ENCODE peak calls at places on chromosomes 1 and 21, in five cellular contexts. N, W, Y, Z and Q are unnamed samples. For H3K36me3, the result is how much of the 10 kb centered on the place peaks cover.

GRCh38 chr1:150150511-150151021 is 850 bp downstream of the PLEKHO1 start:
- DNase-seq in N (no peak), W (no peak), Y (peak), Z (peak), Q (peak)

GRCh38 chr1:164740021-164740526 is 181.1 kb downstream of the PBX1 start:
- DNase-seq in N (no peak), W (no peak), Y (no peak), Z (no peak), Q (no peak)

GRCh38 chr1:36561365-36561731 is 78.6 kb upstream of the CSF3R start:
- DNase-seq in N (no peak), W (no peak), Y (no peak), Z (no peak), Q (no peak)

GRCh38 chr21:21018841-21019240 is 20.6 kb downstream of the NCAM2 start:
- DNase-seq in N (no peak), W (no peak), Y (no peak), Z (no peak), Q (no peak)

GRCh38 chr1:41221995-41222991 is 19.8 kb downstream of the SCMH1 start:
- DNase-seq in N (no peak), W (peak), Y (no peak), Z (no peak), Q (no peak)

GRCh38 chr1:221435510-221435909 is 306.4 kb downstream of the DUSP10 start:
- DNase-seq in N (no peak), W (no peak), Y (peak), Z (peak), Q (peak)

GRCh38 chr1:239951518-239952130 is 140.1 kb upstream of the FMN2 start:
- DNase-seq in N (peak), W (no peak), Y (peak), Z (peak), Q (peak)

GRCh38 chr1:87117761-87118160 is 203.3 kb downstream of the HS2ST1 start:
- DNase-seq in N (no peak), W (no peak), Y (no peak), Z (peak), Q (no peak)

GRCh38 chr1:182589931-182590330 is 875 bp upstream of the RNASEL start:
- DNase-seq in N (no peak), W (no peak), Y (no peak), Z (no peak), Q (no peak)

GRCh38 chr1:12450090-12450764 is 167.8 kb downstream of the DHRS3 start:
- DNase-seq in N (no peak), W (no peak), Y (no peak), Z (no peak), Q (no peak)

GRCh38 chr1:39729842-39730241 is 8.8 kb upstream of the PPIE start:
- DNase-seq in N (no peak), W (no peak), Y (no peak), Z (no peak), Q (no peak)

GRCh38 chr1:64823691-64824476 is 79.0 kb downstream of the RAVER2 start:
- DNase-seq in N (peak), W (no peak), Y (peak), Z (peak), Q (peak)

GRCh38 chr1:5754079-5754431 is 238.2 kb downstream of the NPHP4 start:
- DNase-seq in N (no peak), W (no peak), Y (no peak), Z (no peak), Q (no peak)
- H3K36me3 ChIP-seq in N (under half), W (under half), Y (under half), Z (under half), Q (under half)

DNA sequence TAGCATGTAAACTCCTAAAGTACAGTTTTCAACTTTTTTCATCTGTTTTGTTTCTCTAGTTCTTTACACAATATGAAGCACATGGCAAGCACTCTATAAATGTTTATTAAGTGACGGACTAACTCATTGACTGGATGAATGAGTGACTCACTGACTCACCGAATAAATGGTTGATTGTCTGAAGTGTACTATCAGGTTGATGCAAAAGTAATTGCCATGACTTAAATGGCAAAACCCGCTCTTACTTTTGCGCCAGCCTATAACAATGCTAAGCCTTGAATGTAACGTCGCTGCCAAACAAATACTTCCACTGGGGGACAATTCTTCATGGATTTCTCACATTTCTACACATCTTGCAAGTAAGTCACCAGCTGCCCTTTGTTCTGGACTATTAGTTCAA is 109.0 kb upstream of the KCTD3 start:
- DNase-seq in N (no peak), W (no peak), Y (no peak), Z (no peak), Q (no peak)
- H3K36me3 ChIP-seq in N (under half), W (under half), Y (under half), Z (under half), Q (under half)

GRCh38 chr1:155396874-155397476 is 76.3 kb downstream of the RUSC1 start:
- DNase-seq in N (peak), W (no peak), Y (peak), Z (no peak), Q (no peak)
- H3K36me3 ChIP-seq in N (under half), W (under half), Y (under half), Z (under half), Q (under half)

GRCh38 chr1:42929434-42930177 is 29.1 kb downstream of the SLC2A1 start:
- DNase-seq in N (peak), W (no peak), Y (no peak), Z (no peak), Q (no peak)

GRCh38 chr1:42930178-42931107 is 28.2 kb downstream of the SLC2A1 start:
- DNase-seq in N (peak), W (no peak), Y (no peak), Z (no peak), Q (no peak)

GRCh38 chr1:42932442-42932941 is 26.2 kb downstream of the SLC2A1 start:
- DNase-seq in N (peak), W (no peak), Y (no peak), Z (no peak), Q (no peak)

GRCh38 chr1:42931911-42932422 is 26.7 kb downstream of the SLC2A1 start:
- DNase-seq in N (peak), W (peak), Y (no peak), Z (no peak), Q (peak)

GRCh38 chr1:42931108-42931539 is 27.5 kb downstream of the SLC2A1 start:
- DNase-seq in N (peak), W (peak), Y (peak), Z (peak), Q (peak)
- H3K36me3 ChIP-seq in N (under half), W (under half), Y (under half), Z (under half), Q (under half)

DNA sequence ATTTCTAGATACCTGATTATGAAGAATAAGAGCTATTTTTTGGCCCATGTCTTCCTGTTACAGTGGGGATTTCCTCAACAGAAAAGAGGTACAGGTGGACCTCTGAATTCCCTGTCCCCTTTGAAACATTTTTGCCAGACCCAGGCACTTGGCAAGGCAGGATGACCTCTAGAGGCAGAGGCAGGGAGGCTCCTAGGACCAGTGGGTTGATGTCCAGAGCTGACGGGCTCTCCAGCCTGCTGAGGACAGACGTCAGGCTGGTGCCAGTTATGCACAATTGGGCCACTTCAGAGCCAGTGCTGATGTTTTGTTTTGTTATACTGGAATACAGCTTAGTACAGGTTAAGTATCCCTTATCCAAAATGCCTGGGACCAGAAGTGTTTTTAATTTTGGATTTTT is 18.5 kb upstream of the A3GALT2 start:
- DNase-seq in N (no peak), W (no peak), Y (peak), Z (no peak), Q (no peak)
- H3K36me3 ChIP-seq in N (under half), W (under half), Y (under half), Z (under half), Q (under half)

GRCh38 chr1:33445108-33445507 is 14.2 kb upstream of the PHC2 start:
- DNase-seq in N (no peak), W (no peak), Y (no peak), Z (no peak), Q (no peak)

GRCh38 chr1:33441088-33441745 is 10.3 kb upstream of the PHC2 start:
- DNase-seq in N (no peak), W (no peak), Y (no peak), Z (no peak), Q (no peak)

GRCh38 chr1:33442141-33442540 is 11.2 kb upstream of the PHC2 start:
- DNase-seq in N (no peak), W (no peak), Y (no peak), Z (no peak), Q (no peak)

GRCh38 chr1:33443705-33444180 is 12.8 kb upstream of the PHC2 start:
- DNase-seq in N (no peak), W (no peak), Y (no peak), Z (no peak), Q (no peak)

GRCh38 chr1:33443067-33443704 is 12.3 kb upstream of the PHC2 start:
- DNase-seq in N (no peak), W (no peak), Y (peak), Z (no peak), Q (no peak)
- H3K36me3 ChIP-seq in N (under half), W (under half), Y (under half), Z (under half), Q (under half)

GRCh38 chr21:46000731-46001641 is 19.4 kb downstream of the COL6A1 start:
- DNase-seq in N (no peak), W (no peak), Y (peak), Z (no peak), Q (no peak)
- H3K36me3 ChIP-seq in N (under half), W (under half), Y (under half), Z (under half), Q (under half)

GRCh38 chr1:163124812-163125211 is 55.7 kb downstream of the RGS4 start:
- DNase-seq in N (no peak), W (no peak), Y (no peak), Z (no peak), Q (no peak)
- H3K36me3 ChIP-seq in N (under half), W (under half), Y (under half), Z (under half), Q (under half)

DNA sequence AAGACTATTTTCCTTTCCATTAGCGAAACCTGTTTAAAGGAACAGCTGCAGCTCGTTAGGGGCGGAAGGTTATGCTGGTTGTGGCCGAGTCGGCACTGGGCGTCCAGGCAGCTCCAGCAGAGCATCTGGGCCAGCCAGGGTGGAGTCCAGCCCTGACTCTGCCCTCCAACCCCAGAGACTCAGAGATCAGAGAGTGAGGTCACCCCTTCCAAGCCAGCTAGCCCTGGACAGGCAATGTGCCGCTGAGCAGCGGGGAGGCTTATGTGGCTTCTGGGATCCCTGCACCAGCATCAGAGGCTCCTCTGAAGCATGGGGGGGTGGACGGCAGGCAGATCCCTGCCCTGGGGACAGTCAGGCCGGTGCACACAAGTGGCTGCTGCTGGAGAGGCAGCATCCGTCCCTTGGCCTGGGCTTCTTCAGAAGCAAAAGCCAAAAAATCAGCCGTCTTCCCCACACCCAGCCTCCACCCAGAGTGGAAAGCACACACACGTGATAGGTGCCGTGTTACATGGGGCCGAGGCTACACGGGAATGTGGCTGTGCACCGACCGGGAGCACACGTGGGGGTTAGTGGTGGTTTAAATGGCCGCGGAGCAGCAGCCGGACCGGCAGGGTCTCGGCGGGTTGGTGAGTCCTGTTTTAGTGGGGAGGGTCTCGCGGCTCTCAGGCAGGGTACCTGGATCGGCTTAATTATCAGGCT is 30.1 kb downstream of the SLC66A1 start:
- DNase-seq in N (no peak), W (no peak), Y (no peak), Z (no peak), Q (no peak)
- H3K36me3 ChIP-seq in N (under half), W (under half), Y (under half), Z (under half), Q (half or more)